ENCODE peak calls at places on chromosomes 16 and 17, in seven cellular contexts. T is ELR; G is activated T-cell treated with anti-CD3 and anti-CD28 coated beads, Interleukin-2, amount 50 U/mL, for 1 hour; Y is activated naive CD4-positive, alpha-beta T cell treated with anti-CD3 and anti-CD28 coated beads, Interleukin-2, amount 10 ng/mL, durations not matched to agents 7 days and 5 days; I is caudate nucleus; R is Caco-2; M is stimulated activated CD8-positive, alpha-beta memory T cell treated with anti-CD3 and anti-CD28 coated beads, Interleukin-2, amount 100 ng/mL, for 1 hour. X is an unnamed sample.

GRCh38 chr16:11283820-11284248 is 2.7 kb upstream of the PRM1 start:
- DNase-seq in T (peak), G (no peak), Y (no peak), I (no peak), R (no peak), M (no peak), X (no peak)

GRCh38 chr16:58654456-58655214 is 25.0 kb upstream of the CNOT1 start:
- DNase-seq in T (no peak), G (no peak), Y (no peak), I (no peak), R (no peak), M (no peak), X (no peak)

GRCh38 chr16:27233731-27234130 is 30.4 kb downstream of the KDM8 start:
- DNase-seq in T (no peak), G (no peak), Y (no peak), I (no peak), R (no peak), M (no peak), X (no peak)

GRCh38 chr16:17437142-17437720 is 33.5 kb downstream of the XYLT1 start:
- DNase-seq in T (no peak), G (no peak), Y (no peak), I (no peak), R (no peak), M (no peak), X (no peak)

GRCh38 chr17:78242024-78242742 is 10.8 kb downstream of the TMEM235 start:
- DNase-seq in T (peak), G (no peak), Y (no peak), I (no peak), R (no peak), M (no peak), X (no peak)

GRCh38 chr17:62648954-62649294 is 21.5 kb downstream of the MRC2 start:
- DNase-seq in T (no peak), G (peak), Y (no peak), I (no peak), R (no peak), M (no peak), X (no peak)

GRCh38 chr16:10752843-10753523 is 9.3 kb downstream of the NUBP1 start:
- DNase-seq in T (no peak), G (no peak), Y (no peak), I (no peak), R (no peak), M (no peak), X (no peak)

GRCh38 chr17:74199306-74200092 is 4.0 kb upstream of the RPL38 start:
- DNase-seq in T (peak), G (peak), Y (peak), I (no peak), R (peak), M (peak), X (no peak)

GRCh38 chr17:67156269-67157199 is 88.5 kb downstream of the HELZ start:
- DNase-seq in T (peak), G (no peak), Y (no peak), I (no peak), R (no peak), M (no peak), X (no peak)

GRCh38 chr17:5080591-5080990 is 2.3 kb downstream of the ZFP3 start:
- DNase-seq in T (no peak), G (no peak), Y (no peak), I (peak), R (no peak), M (no peak), X (no peak)

GRCh38 chr16:349211-349610 is 3.3 kb downstream of the AXIN1 start:
- DNase-seq in T (no peak), G (no peak), Y (no peak), I (no peak), R (no peak), M (no peak), X (no peak)

GRCh38 chr17:39244600-39245570 is 19.1 kb upstream of the STAC2 start:
- DNase-seq in T (peak), G (peak), Y (peak), I (peak), R (peak), M (peak), X (peak)

GRCh38 chr17:47703191-47703591 is 9.2 kb downstream of the TBKBP1 start:
- DNase-seq in T (no peak), G (peak), Y (peak), I (no peak), R (no peak), M (no peak), X (no peak)

GRCh38 chr17:32732900-32733299 is 144.0 kb downstream of the MYO1D start:
- DNase-seq in T (no peak), G (no peak), Y (no peak), I (no peak), R (no peak), M (no peak), X (no peak)

GRCh38 chr16:64638804-64639203 is 483.1 kb downstream of the CDH11 start:
- DNase-seq in T (no peak), G (no peak), Y (no peak), I (no peak), R (no peak), M (no peak), X (no peak)

GRCh38 chr16:81601008-81601428 is 156.4 kb downstream of the CMIP start:
- DNase-seq in T (peak), G (no peak), Y (no peak), I (no peak), R (no peak), M (no peak), X (peak)

GRCh38 chr17:65449495-65449894 is 112.0 kb downstream of the AXIN2 start:
- DNase-seq in T (no peak), G (no peak), Y (no peak), I (no peak), R (no peak), M (no peak), X (no peak)

GRCh38 chr17:1480747-1481465 is 11.6 kb downstream of the MYO1C start:
- DNase-seq in T (no peak), G (no peak), Y (no peak), I (no peak), R (no peak), M (no peak), X (no peak)

GRCh38 chr17:10621397-10621796 is 35.7 kb downstream of the MYH3 start:
- DNase-seq in T (no peak), G (no peak), Y (no peak), I (no peak), R (no peak), M (no peak), X (no peak)

GRCh38 chr17:79786930-79787643 is 9.1 kb downstream of the CBX2 start:
- DNase-seq in T (no peak), G (no peak), Y (no peak), I (no peak), R (no peak), M (no peak), X (no peak)

GRCh38 chr17:61414141-61414935 is 14.7 kb downstream of the TBX2 start:
- DNase-seq in T (no peak), G (no peak), Y (no peak), I (no peak), R (no peak), M (no peak), X (no peak)

GRCh38 chr17:51487947-51488346 is 227.6 kb downstream of the UTP18 start:
- DNase-seq in T (peak), G (peak), Y (peak), I (no peak), R (peak), M (no peak), X (no peak)

GRCh38 chr16:10738231-10739077 is 5.2 kb upstream of the NUBP1 start:
- DNase-seq in T (peak), G (no peak), Y (peak), I (no peak), R (peak), M (no peak), X (peak)

GRCh38 chr16:85197611-85198566 is 85.6 kb upstream of the CIBAR2 start:
- DNase-seq in T (no peak), G (no peak), Y (no peak), I (no peak), R (no peak), M (no peak), X (no peak)

GRCh38 chr17:66464921-66465320 is 162.5 kb downstream of the PRKCA start:
- DNase-seq in T (peak), G (no peak), Y (no peak), I (no peak), R (no peak), M (no peak), X (no peak)

GRCh38 chr16:29198731-29199521 is 207.6 kb downstream of the NPIPB11 start:
- DNase-seq in T (no peak), G (no peak), Y (no peak), I (no peak), R (peak), M (no peak), X (no peak)

GRCh38 chr16:85626191-85626951 is 13.2 kb downstream of the GSE1 start:
- DNase-seq in T (no peak), G (no peak), Y (no peak), I (no peak), R (no peak), M (no peak), X (no peak)

GRCh38 chr17:6596076-6596475 is 39.7 kb upstream of the PITPNM3 start:
- DNase-seq in T (no peak), G (no peak), Y (no peak), I (no peak), R (no peak), M (no peak), X (no peak)

GRCh38 chr17:51231999-51232398 is 27.9 kb downstream of the MBTD1 start:
- DNase-seq in T (no peak), G (no peak), Y (no peak), I (no peak), R (no peak), M (no peak), X (no peak)

GRCh38 chr17:55388842-55389241 is 32.8 kb downstream of the MMD start:
- DNase-seq in T (no peak), G (no peak), Y (no peak), I (no peak), R (no peak), M (no peak), X (no peak)

GRCh38 chr16:14502932-14503741 is 126.9 kb downstream of the PARN start:
- DNase-seq in T (peak), G (no peak), Y (no peak), I (no peak), R (no peak), M (no peak), X (no peak)

GRCh38 chr16:76656951-76657498 is 379.8 kb downstream of the CNTNAP4 start:
- DNase-seq in T (no peak), G (no peak), Y (no peak), I (no peak), R (no peak), M (no peak), X (no peak)

GRCh38 chr17:75261336-75262111 is at the start of the genes GGA3 and MRPS7:
- DNase-seq in T (peak), G (peak), Y (peak), I (peak), R (peak), M (peak), X (peak)

GRCh38 chr17:75845058-75845711 is 981 bp upstream of the UNC13D start:
- DNase-seq in T (peak), G (peak), Y (peak), I (peak), R (peak), M (no peak), X (peak)

GRCh38 chr17:73604046-73604445 is 40.2 kb downstream of the SDK2 start:
- DNase-seq in T (no peak), G (no peak), Y (no peak), I (no peak), R (no peak), M (no peak), X (no peak)

X was measured in frontal cortex.